ENCODE peak calls at places on chromosomes 6 and 20, in five cellular contexts. W is tibial nerve, N is IMR-90, K is body of pancreas, J is A549. L is an unnamed sample.

GRCh38 chr6:144156334-144156733 is 6.0 kb downstream of the STX11 start:
- DNase-seq in W (no peak), N (no peak), K (no peak), J (no peak), L (no peak)

GRCh38 chr20:10720550-10720949 is 46.8 kb upstream of the JAG1 start:
- DNase-seq in W (no peak), N (no peak), K (no peak), J (no peak), L (no peak)

GRCh38 chr6:10202581-10202980 is 212.3 kb downstream of the TFAP2A start:
- DNase-seq in W (no peak), N (no peak), K (no peak), J (no peak), L (no peak)

GRCh38 chr20:21490105-21490504 is 23.8 kb downstream of the NKX2-2 start:
- DNase-seq in W (no peak), N (peak), K (no peak), J (no peak), L (no peak)

GRCh38 chr6:117548797-117549301 is 53.5 kb downstream of the GOPC start:
- DNase-seq in W (no peak), N (peak), K (no peak), J (peak), L (no peak)

GRCh38 chr6:12232339-12232738 is 57.8 kb upstream of the EDN1 start:
- DNase-seq in W (no peak), N (peak), K (no peak), J (no peak), L (no peak)

GRCh38 chr20:62740286-62741141 is 31.9 kb downstream of the NTSR1 start:
- DNase-seq in W (no peak), N (peak), K (peak), J (peak), L (peak)

GRCh38 chr6:52063584-52064400 is 23.6 kb downstream of the PKHD1 start:
- DNase-seq in W (no peak), N (peak), K (peak), J (peak), L (no peak)

GRCh38 chr6:121305957-121306607 is 28.2 kb downstream of the TBC1D32 start:
- DNase-seq in W (no peak), N (peak), K (no peak), J (peak), L (no peak)

GRCh38 chr6:25640446-25640845 is 11.6 kb upstream of the SCGN start:
- DNase-seq in W (no peak), N (no peak), K (peak), J (no peak), L (no peak)

GRCh38 chr20:13333036-13333435 is 112.0 kb downstream of the ISM1 start:
- DNase-seq in W (no peak), N (no peak), K (no peak), J (no peak), L (no peak)

GRCh38 chr6:32973934-32974333 is 5.5 kb downstream of the BRD2 start:
- DNase-seq in W (no peak), N (peak), K (no peak), J (peak), L (no peak)

GRCh38 chr6:74343804-74344203 is 647.8 kb downstream of the CD109 start:
- DNase-seq in W (no peak), N (no peak), K (no peak), J (peak), L (no peak)

GRCh38 chr6:147806697-147807096 is 298.2 kb downstream of the SAMD5 start:
- DNase-seq in W (no peak), N (no peak), K (no peak), J (no peak), L (no peak)

GRCh38 chr20:54346269-54346668 is 129.1 kb upstream of the DOK5 start:
- DNase-seq in W (no peak), N (no peak), K (no peak), J (no peak), L (no peak)

GRCh38 chr6:4637691-4638433 is 138.3 kb upstream of the CDYL start:
- DNase-seq in W (no peak), N (peak), K (no peak), J (peak), L (no peak)

GRCh38 chr6:138387577-138388368 is 10.1 kb downstream of the SMIM28 start:
- DNase-seq in W (no peak), N (no peak), K (peak), J (no peak), L (no peak)

GRCh38 chr6:111925296-111925695 is 52.0 kb upstream of the FYN start:
- DNase-seq in W (no peak), N (peak), K (no peak), J (no peak), L (no peak)

GRCh38 chr6:157550114-157550989 is 169.4 kb downstream of the ZDHHC14 start:
- DNase-seq in W (no peak), N (no peak), K (no peak), J (no peak), L (no peak)

GRCh38 chr6:14254505-14254904 is 136.9 kb downstream of the CD83 start:
- DNase-seq in W (no peak), N (no peak), K (no peak), J (no peak), L (no peak)

GRCh38 chr6:16770701-16771569 is 9.7 kb upstream of the ATXN1 start:
- DNase-seq in W (peak), N (peak), K (peak), J (peak), L (peak)

GRCh38 chr6:73285674-73286283 is 22.8 kb upstream of the KHDC1 start:
- DNase-seq in W (no peak), N (peak), K (no peak), J (peak), L (no peak)

GRCh38 chr6:31400467-31401289 is 2.7 kb upstream of the MICA start:
- DNase-seq in W (peak), N (peak), K (peak), J (peak), L (peak)

GRCh38 chr6:154515808-154516207 is 5.3 kb upstream of the CNKSR3 start:
- DNase-seq in W (no peak), N (no peak), K (no peak), J (no peak), L (no peak)

GRCh38 chr6:17493286-17493685 is 99.9 kb downstream of the CAP2 start:
- DNase-seq in W (no peak), N (peak), K (no peak), J (peak), L (no peak)

GRCh38 chr6:138957484-138957883 is 30.6 kb downstream of the REPS1 start:
- DNase-seq in W (no peak), N (no peak), K (no peak), J (no peak), L (no peak)

GRCh38 chr6:12150812-12151432 is 138.8 kb downstream of the HIVEP1 start:
- DNase-seq in W (no peak), N (no peak), K (peak), J (peak), L (no peak)

GRCh38 chr20:46056970-46057855 is 28.2 kb downstream of the SLC12A5 start:
- DNase-seq in W (peak), N (peak), K (peak), J (no peak), L (no peak)

GRCh38 chr6:36853325-36853724 is 14.1 kb upstream of the CPNE5 start:
- DNase-seq in W (no peak), N (peak), K (no peak), J (no peak), L (peak)

GRCh38 chr6:707576-708236 is 14.8 kb upstream of the EXOC2 start:
- DNase-seq in W (no peak), N (no peak), K (no peak), J (no peak), L (no peak)

GRCh38 chr6:135938588-135939215 is 87.2 kb downstream of the PDE7B start:
- DNase-seq in W (no peak), N (peak), K (peak), J (peak), L (no peak)

GRCh38 chr20:15012551-15012950 is 675.1 kb upstream of the FLRT3 start:
- DNase-seq in W (no peak), N (no peak), K (no peak), J (no peak), L (no peak)

GRCh38 chr6:124530926-124531325 is 431.3 kb upstream of the RNF217 start:
- DNase-seq in W (no peak), N (no peak), K (no peak), J (no peak), L (no peak)

GRCh38 chr20:53940883-53941546 is 129.4 kb downstream of the BCAS1 start:
- DNase-seq in W (no peak), N (peak), K (no peak), J (peak), L (no peak)

GRCh38 chr20:34915749-34916455 is 39.5 kb downstream of the ACSS2 start:
- DNase-seq in W (no peak), N (no peak), K (no peak), J (no peak), L (no peak)

GRCh38 chr6:25942561-25943147 is 12.2 kb upstream of the SLC17A2 start:
- DNase-seq in W (no peak), N (peak), K (no peak), J (peak), L (no peak)

GRCh38 chr6:139386404-139386803 is 12.0 kb upstream of the CITED2 start:
- DNase-seq in W (no peak), N (no peak), K (no peak), J (no peak), L (no peak)

GRCh38 chr20:35490736-35491181 is 35.4 kb downstream of the CEP250 start:
- DNase-seq in W (no peak), N (no peak), K (peak), J (no peak), L (no peak)

GRCh38 chr20:44070139-44070900 is 116.7 kb downstream of the JPH2 start:
- DNase-seq in W (no peak), N (no peak), K (no peak), J (no peak), L (no peak)

DNA sequence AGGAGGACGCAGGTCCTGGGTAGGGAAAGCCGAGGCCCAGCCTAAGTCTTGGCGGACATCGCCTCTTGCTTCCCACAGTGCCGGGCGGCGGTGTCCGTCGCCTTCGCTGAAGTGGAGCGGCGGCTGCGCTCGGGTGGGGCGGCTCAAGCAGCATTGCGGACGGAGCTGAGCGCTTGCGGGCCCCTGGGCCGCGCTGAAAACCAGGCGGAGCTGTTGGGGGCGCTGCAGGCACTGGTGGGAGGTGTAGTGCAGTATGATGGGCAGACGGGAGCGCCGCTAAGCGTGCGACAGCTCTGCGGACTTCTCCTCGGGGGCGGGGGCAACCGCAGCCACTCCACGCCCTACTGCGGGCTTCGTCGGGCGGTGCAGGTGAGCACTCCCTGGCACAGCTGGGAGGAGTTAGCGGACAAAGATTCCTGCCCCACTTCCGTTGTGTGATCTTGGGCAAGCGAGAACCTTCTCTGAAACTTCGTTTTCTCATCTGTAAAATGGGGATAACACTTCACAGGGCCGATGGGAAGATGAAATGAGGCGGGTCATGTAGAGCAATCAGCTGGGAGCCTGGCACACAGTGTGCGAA is 4.3 kb downstream of the PRSS16 start:
- DNase-seq in W (no peak), N (peak), K (peak), J (peak), L (no peak)
- H3K27ac ChIP-seq in W (no peak), N (no peak), K (peak), J (peak), L (peak)

GRCh38 chr6:166277892-166278578 is 30.2 kb downstream of the PRR18 start:
- DNase-seq in W (no peak), N (no peak), K (no peak), J (no peak), L (no peak)

GRCh38 chr6:166277021-166277420 is 31.2 kb downstream of the PRR18 start:
- DNase-seq in W (no peak), N (no peak), K (no peak), J (no peak), L (no peak)

GRCh38 chr6:166274163-166274562 is 34.0 kb downstream of the PRR18 start:
- DNase-seq in W (no peak), N (no peak), K (no peak), J (no peak), L (no peak)

GRCh38 chr6:166274739-166275370 is 33.3 kb downstream of the PRR18 start:
- DNase-seq in W (no peak), N (no peak), K (no peak), J (no peak), L (no peak)

DNA sequence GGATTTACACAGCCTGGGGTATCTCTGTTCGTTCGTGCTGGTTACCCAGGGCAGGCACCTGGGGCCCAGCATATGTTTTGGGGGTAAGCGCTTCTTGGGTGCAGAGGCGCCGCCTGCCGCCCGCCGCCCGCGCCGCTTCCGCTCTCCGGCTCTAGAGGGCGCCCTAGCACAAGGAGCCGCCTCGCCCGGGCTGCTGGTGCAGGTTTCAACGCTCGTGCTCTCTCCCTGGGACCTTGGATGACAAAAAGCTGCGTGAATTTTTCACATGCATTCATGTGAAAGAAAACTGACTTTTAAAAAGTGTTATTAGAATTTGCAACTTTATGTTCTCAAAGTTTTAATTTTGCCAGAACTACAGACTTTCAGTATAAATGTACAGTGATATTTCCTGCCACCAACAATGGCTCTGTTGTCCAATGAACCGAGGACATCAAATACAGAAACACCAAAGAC is 32.5 kb downstream of the PRR18 start:
- DNase-seq in W (peak), N (peak), K (peak), J (peak), L (no peak)
- H3K27ac ChIP-seq in W (no peak), N (no peak), K (no peak), J (no peak), L (no peak)

GRCh38 chr6:38503032-38503784 is 136.5 kb downstream of the BTBD9 start:
- DNase-seq in W (no peak), N (no peak), K (no peak), J (no peak), L (no peak)
- H3K27ac ChIP-seq in W (no peak), N (no peak), K (no peak), J (no peak), L (no peak)

DNA sequence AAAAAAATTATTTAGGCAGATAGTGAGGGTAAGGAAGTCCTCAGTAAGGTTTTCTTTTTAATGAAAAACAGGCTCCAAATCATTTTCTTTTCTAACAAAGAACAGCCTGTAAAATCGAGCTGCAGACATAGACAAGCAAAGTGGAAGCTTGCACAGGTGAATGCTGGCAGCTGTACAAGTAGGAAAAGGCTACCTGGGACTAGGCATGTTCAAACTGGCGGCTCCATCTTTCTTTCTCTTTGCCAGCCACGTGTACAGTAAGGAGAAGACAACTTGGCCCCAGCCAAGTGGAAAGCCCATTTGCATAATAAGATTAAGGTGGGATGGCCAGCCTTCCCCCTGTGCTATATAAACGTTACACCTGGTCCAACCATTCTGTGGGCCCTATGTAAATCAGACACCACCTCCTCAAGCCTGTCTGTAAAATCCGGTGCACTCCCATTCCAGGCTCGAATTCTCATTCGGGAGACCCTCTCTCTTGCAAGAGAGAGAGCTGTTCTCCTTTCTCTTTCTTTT is 27.0 kb upstream of the SLC2A12 start:
- DNase-seq in W (no peak), N (no peak), K (peak), J (no peak), L (no peak)
- H3K27ac ChIP-seq in W (no peak), N (no peak), K (no peak), J (no peak), L (no peak)

GRCh38 chr6:94270040-94270689 is 850.8 kb upstream of the EPHA7 start:
- DNase-seq in W (no peak), N (no peak), K (peak), J (no peak), L (no peak)
- H3K27ac ChIP-seq in W (no peak), N (no peak), K (no peak), J (no peak), L (no peak)

DNA sequence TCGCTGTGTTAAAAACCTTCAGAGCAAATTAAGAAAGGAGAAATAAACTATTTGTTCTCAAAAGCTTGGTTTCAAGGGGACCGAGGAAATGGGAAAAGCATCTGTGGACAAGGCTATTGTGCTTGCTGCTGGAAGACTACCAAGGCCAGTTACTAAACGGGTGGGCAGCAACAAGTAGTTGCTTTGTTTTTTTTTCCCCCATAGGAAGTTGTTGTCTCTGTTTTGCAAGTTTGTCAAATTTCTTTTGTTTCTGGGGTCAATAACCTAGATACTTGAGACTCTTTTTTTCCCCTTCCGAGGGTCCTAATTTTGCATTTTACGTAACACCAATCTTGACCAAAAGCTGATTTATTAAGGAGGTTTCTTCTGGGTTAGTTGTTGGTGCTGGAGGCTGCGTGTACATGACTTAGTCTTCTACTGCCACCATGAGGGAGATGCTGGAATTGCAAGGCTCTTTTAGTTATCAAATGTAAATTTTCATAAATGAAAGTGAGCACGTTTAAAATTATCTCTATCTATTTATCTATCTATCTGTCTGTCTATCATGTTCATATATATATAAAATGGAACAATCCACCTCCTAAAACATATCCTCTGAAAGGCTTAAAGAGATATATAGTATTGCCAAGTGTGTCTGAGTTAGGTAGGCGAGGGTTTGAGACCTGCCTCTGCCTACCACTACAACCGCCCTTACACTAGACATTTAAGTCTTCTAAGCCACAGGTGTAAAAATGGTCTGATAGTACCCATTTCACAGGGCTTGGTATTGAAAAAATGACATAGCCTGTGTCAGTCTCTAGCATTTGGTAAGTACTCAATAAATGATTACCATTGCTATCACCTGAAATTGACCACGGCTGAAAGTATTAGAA is 60.3 kb downstream of the GCLC start:
- DNase-seq in W (peak), N (peak), K (peak), J (peak), L (peak)
- H3K27ac ChIP-seq in W (peak), N (no peak), K (no peak), J (no peak), L (no peak)

DNA sequence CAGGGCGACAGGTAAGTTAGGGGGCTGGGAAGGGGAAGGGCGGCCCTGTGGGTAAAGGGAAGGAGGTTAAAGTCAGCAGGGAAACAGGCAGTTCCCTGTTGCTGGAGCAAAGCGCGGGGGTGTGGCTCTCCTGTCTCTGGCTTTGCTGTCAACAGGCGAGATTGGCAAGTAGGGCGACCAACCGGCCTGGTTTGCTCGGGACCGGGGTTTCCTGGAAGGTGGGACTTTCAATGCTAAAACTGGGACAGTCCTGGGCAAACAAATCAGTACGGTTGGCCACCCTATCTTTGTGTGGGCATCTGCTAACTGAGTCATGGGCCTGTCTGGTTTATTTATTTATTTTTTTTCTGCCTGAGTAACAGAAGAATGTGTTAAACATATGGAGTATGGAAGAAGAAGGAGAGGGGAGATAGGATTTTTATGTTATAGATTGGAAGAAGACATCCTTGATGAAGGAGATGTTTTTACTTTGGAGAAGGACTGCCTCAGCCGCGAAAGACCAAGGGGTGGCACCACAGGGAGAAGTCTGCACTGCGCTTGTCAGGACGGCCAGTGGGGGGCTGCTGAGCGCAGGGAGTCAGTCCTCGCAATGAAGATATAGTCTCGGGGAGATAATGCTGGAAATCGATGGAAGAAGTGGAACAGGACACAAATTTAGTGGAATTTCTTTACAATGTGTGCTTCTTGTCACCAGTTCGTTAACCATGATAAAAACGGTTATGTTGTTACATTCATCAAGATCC is 43.4 kb upstream of the ESR1 start:
- DNase-seq in W (peak), N (peak), K (peak), J (peak), L (peak)
- H3K27ac ChIP-seq in W (peak), N (no peak), K (no peak), J (no peak), L (peak)